ENCODE peak calls at places on chromosome 18, in five cellular contexts. One of them, this sample, is unnamed.

GRCh38 chr18:13216732-13217465 is 1.7 kb upstream of the LDLRAD4 start:
- DNase-seq in amniotic stem cell: no peak
- DNase-seq in LoVo: no peak
- DNase-seq in left ventricle myocardium inferior: peak; percentile 59
- DNase-seq in HuH-7.5: peak; percentile 88
- DNase-seq in this sample: peak; percentile 43

GRCh38 chr18:80103231-80103630 is 5.8 kb upstream of the ADNP2 start:
- DNase-seq in amniotic stem cell: no peak
- DNase-seq in LoVo: no peak
- DNase-seq in left ventricle myocardium inferior: no peak
- DNase-seq in HuH-7.5: no peak
- DNase-seq in this sample: no peak

GRCh38 chr18:70420151-70420898 is 131.5 kb downstream of the SOCS6 start:
- DNase-seq in amniotic stem cell: no peak
- DNase-seq in LoVo: peak; percentile 22
- DNase-seq in left ventricle myocardium inferior: no peak
- DNase-seq in HuH-7.5: no peak
- DNase-seq in this sample: no peak

GRCh38 chr18:47422524-47422923 is 171.1 kb upstream of the SKOR2 start:
- DNase-seq in amniotic stem cell: no peak
- DNase-seq in LoVo: no peak
- DNase-seq in left ventricle myocardium inferior: no peak
- DNase-seq in HuH-7.5: no peak
- DNase-seq in this sample: no peak

GRCh38 chr18:44682181-44682870 is 1.6 kb downstream of the SETBP1 start:
- DNase-seq in amniotic stem cell: no peak
- DNase-seq in LoVo: no peak
- DNase-seq in left ventricle myocardium inferior: peak; percentile 24
- DNase-seq in HuH-7.5: no peak
- DNase-seq in this sample: no peak

GRCh38 chr18:23565916-23566547 is 20.3 kb downstream of the NPC1 start:
- DNase-seq in amniotic stem cell: no peak
- DNase-seq in LoVo: no peak
- DNase-seq in left ventricle myocardium inferior: no peak
- DNase-seq in HuH-7.5: no peak
- DNase-seq in this sample: no peak

GRCh38 chr18:8548186-8548585 is 61.1 kb upstream of the RAB12 start:
- DNase-seq in amniotic stem cell: no peak
- DNase-seq in LoVo: no peak
- DNase-seq in left ventricle myocardium inferior: no peak
- DNase-seq in HuH-7.5: no peak
- DNase-seq in this sample: no peak

GRCh38 chr18:6836331-6836730 is 106.8 kb downstream of the ARHGAP28 start:
- DNase-seq in amniotic stem cell: no peak
- DNase-seq in LoVo: peak; percentile 43
- DNase-seq in left ventricle myocardium inferior: no peak
- DNase-seq in HuH-7.5: no peak
- DNase-seq in this sample: no peak

GRCh38 chr18:12092398-12093229 is 1.0 kb upstream of the ANKRD62 start:
- DNase-seq in amniotic stem cell: no peak
- DNase-seq in LoVo: peak; percentile 53
- DNase-seq in left ventricle myocardium inferior: no peak
- DNase-seq in HuH-7.5: peak; percentile 97
- DNase-seq in this sample: no peak

GRCh38 chr18:58194028-58194427 is 150.0 kb downstream of the NEDD4L start:
- DNase-seq in amniotic stem cell: no peak
- DNase-seq in LoVo: no peak
- DNase-seq in left ventricle myocardium inferior: no peak
- DNase-seq in HuH-7.5: peak; percentile 58
- DNase-seq in this sample: no peak

GRCh38 chr18:77984178-77984577 is 734.5 kb downstream of the GALR1 start:
- DNase-seq in amniotic stem cell: no peak
- DNase-seq in LoVo: no peak
- DNase-seq in left ventricle myocardium inferior: no peak
- DNase-seq in HuH-7.5: no peak
- DNase-seq in this sample: no peak

GRCh38 chr18:58247363-58247834 is 203.4 kb downstream of the NEDD4L start:
- DNase-seq in amniotic stem cell: no peak
- DNase-seq in LoVo: no peak
- DNase-seq in left ventricle myocardium inferior: no peak
- DNase-seq in HuH-7.5: no peak
- DNase-seq in this sample: no peak

GRCh38 chr18:2847341-2848144 is 737 bp downstream of the EMILIN2 start:
- DNase-seq in amniotic stem cell: no peak
- DNase-seq in LoVo: no peak
- DNase-seq in left ventricle myocardium inferior: peak; percentile 42
- DNase-seq in HuH-7.5: peak; percentile 63
- DNase-seq in this sample: no peak

GRCh38 chr18:78160961-78161656 is 818.5 kb upstream of the SALL3 start:
- DNase-seq in amniotic stem cell: no peak
- DNase-seq in LoVo: peak; percentile 2
- DNase-seq in left ventricle myocardium inferior: no peak
- DNase-seq in HuH-7.5: no peak
- DNase-seq in this sample: no peak

GRCh38 chr18:23682472-23682871 is 6.8 kb upstream of the LAMA3 start:
- DNase-seq in amniotic stem cell: no peak
- DNase-seq in LoVo: no peak
- DNase-seq in left ventricle myocardium inferior: no peak
- DNase-seq in HuH-7.5: no peak
- DNase-seq in this sample: no peak

GRCh38 chr18:27860701-27861107 is 316.2 kb downstream of the CDH2 start:
- DNase-seq in amniotic stem cell: no peak
- DNase-seq in LoVo: peak; percentile 9
- DNase-seq in left ventricle myocardium inferior: peak; percentile 19
- DNase-seq in HuH-7.5: no peak
- DNase-seq in this sample: no peak

GRCh38 chr18:40485318-40485717 is 1469.7 kb upstream of the PIK3C3 start:
- DNase-seq in amniotic stem cell: peak; percentile 28
- DNase-seq in LoVo: no peak
- DNase-seq in left ventricle myocardium inferior: no peak
- DNase-seq in HuH-7.5: no peak
- DNase-seq in this sample: no peak

GRCh38 chr18:59990121-59990818 is 90.5 kb downstream of the PMAIP1 start:
- DNase-seq in amniotic stem cell: no peak
- DNase-seq in LoVo: no peak
- DNase-seq in left ventricle myocardium inferior: no peak
- DNase-seq in HuH-7.5: no peak
- DNase-seq in this sample: no peak

GRCh38 chr18:60892855-60893254 is 440.4 kb upstream of the CDH20 start:
- DNase-seq in amniotic stem cell: peak; percentile 3
- DNase-seq in LoVo: peak; percentile 60
- DNase-seq in left ventricle myocardium inferior: no peak
- DNase-seq in HuH-7.5: no peak
- DNase-seq in this sample: no peak

GRCh38 chr18:23053756-23054457 is 81.4 kb upstream of the CABLES1 start:
- DNase-seq in amniotic stem cell: no peak
- DNase-seq in LoVo: no peak
- DNase-seq in left ventricle myocardium inferior: no peak
- DNase-seq in HuH-7.5: no peak
- DNase-seq in this sample: no peak

GRCh38 chr18:60446821-60447220 is 74.2 kb upstream of the MC4R start:
- DNase-seq in amniotic stem cell: no peak
- DNase-seq in LoVo: no peak
- DNase-seq in left ventricle myocardium inferior: no peak
- DNase-seq in HuH-7.5: no peak
- DNase-seq in this sample: no peak

GRCh38 chr18:23540867-23541266 is 37.6 kb downstream of the RMC1 start:
- DNase-seq in amniotic stem cell: no peak
- DNase-seq in LoVo: no peak
- DNase-seq in left ventricle myocardium inferior: no peak
- DNase-seq in HuH-7.5: no peak
- DNase-seq in this sample: no peak

GRCh38 chr18:73462092-73462491 is 594.3 kb upstream of the NETO1 start:
- DNase-seq in amniotic stem cell: no peak
- DNase-seq in LoVo: no peak
- DNase-seq in left ventricle myocardium inferior: no peak
- DNase-seq in HuH-7.5: no peak
- DNase-seq in this sample: no peak

GRCh38 chr18:36066731-36067117 is 635 bp downstream of the RPRD1A start:
- DNase-seq in amniotic stem cell: no peak
- DNase-seq in LoVo: no peak
- DNase-seq in left ventricle myocardium inferior: no peak
- DNase-seq in HuH-7.5: no peak
- DNase-seq in this sample: no peak

GRCh38 chr18:68676913-68677312 is 38.0 kb downstream of the TMX3 start:
- DNase-seq in amniotic stem cell: no peak
- DNase-seq in LoVo: no peak
- DNase-seq in left ventricle myocardium inferior: no peak
- DNase-seq in HuH-7.5: no peak
- DNase-seq in this sample: no peak

GRCh38 chr18:8977701-8978100 is 124.8 kb upstream of the NDUFV2 start:
- DNase-seq in amniotic stem cell: no peak
- DNase-seq in LoVo: no peak
- DNase-seq in left ventricle myocardium inferior: no peak
- DNase-seq in HuH-7.5: no peak
- DNase-seq in this sample: no peak

GRCh38 chr18:50194623-50195532 is at the start of gene MYO5B:
- DNase-seq in amniotic stem cell: no peak
- DNase-seq in LoVo: peak; percentile 92
- DNase-seq in left ventricle myocardium inferior: peak; percentile 33
- DNase-seq in HuH-7.5: peak; percentile 66
- DNase-seq in this sample: no peak

GRCh38 chr18:48017625-48018024 is 87.2 kb upstream of the SMAD2 start:
- DNase-seq in amniotic stem cell: no peak
- DNase-seq in LoVo: no peak
- DNase-seq in left ventricle myocardium inferior: no peak
- DNase-seq in HuH-7.5: no peak
- DNase-seq in this sample: no peak

GRCh38 chr18:22985250-22985649 is 52.1 kb downstream of the RBBP8 start:
- DNase-seq in amniotic stem cell: no peak
- DNase-seq in LoVo: no peak
- DNase-seq in left ventricle myocardium inferior: no peak
- DNase-seq in HuH-7.5: no peak
- DNase-seq in this sample: no peak

GRCh38 chr18:56727399-56727798 is 76.2 kb downstream of the WDR7 start:
- DNase-seq in amniotic stem cell: no peak
- DNase-seq in LoVo: no peak
- DNase-seq in left ventricle myocardium inferior: no peak
- DNase-seq in HuH-7.5: no peak
- DNase-seq in this sample: no peak

GRCh38 chr18:4004176-4004829 is 450.8 kb downstream of the DLGAP1 start:
- DNase-seq in amniotic stem cell: no peak
- DNase-seq in LoVo: no peak
- DNase-seq in left ventricle myocardium inferior: no peak
- DNase-seq in HuH-7.5: no peak
- DNase-seq in this sample: no peak

GRCh38 chr18:25873833-25874232 is 216.6 kb downstream of the SS18 start:
- DNase-seq in amniotic stem cell: no peak
- DNase-seq in LoVo: no peak
- DNase-seq in left ventricle myocardium inferior: no peak
- DNase-seq in HuH-7.5: no peak
- DNase-seq in this sample: no peak

GRCh38 chr18:12253027-12253426 is 1.1 kb upstream of the CIDEA start:
- DNase-seq in amniotic stem cell: no peak
- DNase-seq in LoVo: no peak
- DNase-seq in left ventricle myocardium inferior: no peak
- DNase-seq in HuH-7.5: no peak
- DNase-seq in this sample: no peak

GRCh38 chr18:3472681-3473544 is 22.9 kb downstream of the TGIF1 start:
- DNase-seq in amniotic stem cell: no peak
- DNase-seq in LoVo: no peak
- DNase-seq in left ventricle myocardium inferior: no peak
- DNase-seq in HuH-7.5: no peak
- DNase-seq in this sample: no peak

GRCh38 chr18:11343096-11343495 is 193.7 kb upstream of the PIEZO2 start:
- DNase-seq in amniotic stem cell: no peak
- DNase-seq in LoVo: no peak
- DNase-seq in left ventricle myocardium inferior: no peak
- DNase-seq in HuH-7.5: no peak
- DNase-seq in this sample: no peak

GRCh38 chr18:61435064-61435652 is 101.9 kb downstream of the CDH20 start:
- DNase-seq in amniotic stem cell: no peak
- DNase-seq in LoVo: peak; percentile 21
- DNase-seq in left ventricle myocardium inferior: no peak
- DNase-seq in HuH-7.5: no peak
- DNase-seq in this sample: no peak

This sample was measured in T-cell.